ENCODE peak calls at places on chromosomes 1 and 21, in seven cellular contexts. H, M, D, T, S, N and Q are unnamed samples. For H3K36me3, the result is how much of the 10 kb centered on the place peaks cover.

GRCh38 chr1:98203461-98203860 is 282.6 kb upstream of the DPYD start:
- DNase-seq in H (no peak), M (no peak), D (no peak), T (no peak), S (no peak), N (no peak), Q (no peak)

GRCh38 chr1:67618285-67619018 is 66.5 kb upstream of the GADD45A start:
- DNase-seq in H (peak), M (no peak), D (peak), T (peak), S (no peak), N (peak), Q (no peak)

GRCh38 chr1:233281711-233282581 is 13.6 kb downstream of the PCNX2 start:
- DNase-seq in H (no peak), M (no peak), D (no peak), T (no peak), S (no peak), N (no peak), Q (no peak)

GRCh38 chr1:221035680-221036153 is 156.5 kb downstream of the HLX start:
- DNase-seq in H (no peak), M (no peak), D (no peak), T (no peak), S (no peak), N (no peak), Q (peak)

GRCh38 chr1:86416343-86416742 is 7.6 kb upstream of the CLCA2 start:
- DNase-seq in H (no peak), M (no peak), D (no peak), T (no peak), S (no peak), N (no peak), Q (no peak)

GRCh38 chr1:29960156-29960755 is 723.9 kb downstream of the PTPRU start:
- DNase-seq in H (no peak), M (no peak), D (no peak), T (no peak), S (peak), N (no peak), Q (no peak)

GRCh38 chr1:212218911-212219310 is 66.3 kb upstream of the PPP2R5A start:
- DNase-seq in H (no peak), M (no peak), D (no peak), T (no peak), S (no peak), N (no peak), Q (no peak)

GRCh38 chr1:198876371-198876871 is 237.6 kb downstream of the PTPRC start:
- DNase-seq in H (no peak), M (peak), D (no peak), T (no peak), S (no peak), N (no peak), Q (peak)

GRCh38 chr1:12436345-12436658 is 181.7 kb downstream of the DHRS3 start:
- DNase-seq in H (no peak), M (no peak), D (no peak), T (no peak), S (no peak), N (no peak), Q (no peak)

GRCh38 chr1:152047954-152048640 is 11.3 kb upstream of the S100A11 start:
- DNase-seq in H (peak), M (peak), D (peak), T (peak), S (peak), N (peak), Q (peak)

GRCh38 chr1:186865253-186865652 is 36.5 kb downstream of the PLA2G4A start:
- DNase-seq in H (no peak), M (no peak), D (no peak), T (no peak), S (no peak), N (no peak), Q (no peak)

GRCh38 chr21:26918318-26919065 is 48.4 kb downstream of the ADAMTS5 start:
- DNase-seq in H (no peak), M (no peak), D (no peak), T (no peak), S (no peak), N (no peak), Q (no peak)

GRCh38 chr1:58885998-58886397 is 102.2 kb upstream of the JUN start:
- DNase-seq in H (peak), M (no peak), D (peak), T (peak), S (no peak), N (peak), Q (no peak)

GRCh38 chr21:38903578-38904193 is 98.0 kb downstream of the ETS2 start:
- DNase-seq in H (no peak), M (no peak), D (peak), T (no peak), S (no peak), N (no peak), Q (no peak)

GRCh38 chr1:243499248-243499647 is 243.4 kb downstream of the SDCCAG8 start:
- DNase-seq in H (no peak), M (no peak), D (no peak), T (no peak), S (no peak), N (no peak), Q (no peak)

GRCh38 chr1:111743679-111744101 is 4.5 kb upstream of the INKA2 start:
- DNase-seq in H (no peak), M (no peak), D (no peak), T (no peak), S (no peak), N (no peak), Q (no peak)

GRCh38 chr1:54805981-54806381 is 4.9 kb upstream of the TTC22 start:
- DNase-seq in H (no peak), M (no peak), D (no peak), T (no peak), S (peak), N (no peak), Q (no peak)

GRCh38 chr1:197178998-197179397 is 32.5 kb upstream of the ASPM start:
- DNase-seq in H (no peak), M (no peak), D (no peak), T (no peak), S (no peak), N (no peak), Q (no peak)

GRCh38 chr1:174871886-174872285 is 127.9 kb upstream of the CACYBP start:
- DNase-seq in H (no peak), M (no peak), D (no peak), T (no peak), S (no peak), N (no peak), Q (no peak)

GRCh38 chr1:181127898-181128453 is 39.5 kb downstream of the IER5 start:
- DNase-seq in H (no peak), M (no peak), D (no peak), T (no peak), S (no peak), N (no peak), Q (no peak)

GRCh38 chr1:87140831-87141540 is 187.7 kb upstream of the LMO4 start:
- DNase-seq in H (no peak), M (no peak), D (no peak), T (no peak), S (no peak), N (no peak), Q (no peak)

GRCh38 chr1:161502641-161503393 is 2.4 kb upstream of the FCGR2A start:
- DNase-seq in H (no peak), M (no peak), D (no peak), T (no peak), S (no peak), N (no peak), Q (no peak)

GRCh38 chr1:182166321-182166720 is 104.8 kb upstream of the ZNF648 start:
- DNase-seq in H (no peak), M (no peak), D (no peak), T (no peak), S (no peak), N (no peak), Q (no peak)

GRCh38 chr1:66788231-66788939 is 12.7 kb downstream of the INSL5 start:
- DNase-seq in H (no peak), M (no peak), D (no peak), T (no peak), S (no peak), N (no peak), Q (no peak)

GRCh38 chr1:11550664-11551283 is 71.8 kb downstream of the DISP3 start:
- DNase-seq in H (no peak), M (peak), D (no peak), T (peak), S (no peak), N (no peak), Q (no peak)

GRCh38 chr21:33984021-33984481 is 68.4 kb upstream of the ATP5PO start:
- DNase-seq in H (no peak), M (no peak), D (no peak), T (no peak), S (no peak), N (no peak), Q (no peak)

GRCh38 chr1:230517786-230518185 is 91.7 kb upstream of the PGBD5 start:
- DNase-seq in H (no peak), M (no peak), D (no peak), T (no peak), S (no peak), N (no peak), Q (peak)

GRCh38 chr1:235971020-235971419 is 93.9 kb downstream of the NID1 start:
- DNase-seq in H (no peak), M (no peak), D (no peak), T (no peak), S (no peak), N (no peak), Q (no peak)

GRCh38 chr1:15786581-15786980 is 20.9 kb downstream of the UQCRHL start:
- DNase-seq in H (peak), M (no peak), D (peak), T (peak), S (no peak), N (peak), Q (no peak)

GRCh38 chr21:46071082-46071481 is 26.8 kb upstream of the COL6A2 start:
- DNase-seq in H (no peak), M (no peak), D (peak), T (no peak), S (no peak), N (no peak), Q (peak)

GRCh38 chr21:38386967-38387366 is 111.3 kb downstream of the ERG start:
- DNase-seq in H (no peak), M (no peak), D (no peak), T (no peak), S (no peak), N (no peak), Q (no peak)

GRCh38 chr1:38138498-38139233 is 92.1 kb upstream of the POU3F1 start:
- DNase-seq in H (peak), M (no peak), D (peak), T (peak), S (no peak), N (peak), Q (no peak)

GRCh38 chr1:3738943-3739342 is 13.3 kb upstream of the CCDC27 start:
- DNase-seq in H (no peak), M (no peak), D (no peak), T (no peak), S (no peak), N (no peak), Q (no peak)

GRCh38 chr1:58939666-58940370 is 156.0 kb upstream of the JUN start:
- DNase-seq in H (no peak), M (no peak), D (no peak), T (no peak), S (no peak), N (no peak), Q (no peak)

GRCh38 chr21:25955646-25956045 is 214.9 kb downstream of the APP start:
- DNase-seq in H (no peak), M (no peak), D (no peak), T (no peak), S (no peak), N (no peak), Q (no peak)

GRCh38 chr1:110011527-110012041 is 22.8 kb upstream of the STRIP1 start:
- DNase-seq in H (no peak), M (peak), D (no peak), T (peak), S (no peak), N (no peak), Q (peak)

GRCh38 chr1:42947137-42947536 is 11.5 kb downstream of the SLC2A1 start:
- DNase-seq in H (no peak), M (no peak), D (no peak), T (no peak), S (no peak), N (no peak), Q (no peak)
- H3K36me3 ChIP-seq in H (under half), M (under half), D (under half), T (under half), S (under half), N (under half), Q (under half)

DNA sequence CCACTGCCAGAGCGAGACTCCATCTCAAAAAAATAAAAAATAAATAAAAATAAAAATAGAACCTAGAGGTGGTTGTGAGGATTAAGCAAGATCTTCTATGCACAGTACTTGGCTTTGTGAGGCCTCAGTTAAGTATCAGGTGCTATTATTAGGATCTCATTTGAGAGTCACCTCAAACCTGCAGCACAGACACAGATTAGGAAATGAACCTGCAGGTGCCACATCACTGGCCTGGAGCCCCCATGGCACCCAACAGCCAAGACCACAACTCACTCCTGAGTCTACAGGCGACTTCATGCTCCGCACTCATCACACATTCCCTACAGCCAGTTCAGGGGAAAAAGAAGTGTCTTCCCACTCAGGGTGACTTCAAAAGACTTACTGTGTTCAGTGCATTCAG is 176.8 kb downstream of the SLC45A1 start:
- DNase-seq in H (no peak), M (no peak), D (no peak), T (no peak), S (no peak), N (no peak), Q (no peak)
- H3K36me3 ChIP-seq in H (under half), M (under half), D (under half), T (under half), S (under half), N (under half), Q (under half)

DNA sequence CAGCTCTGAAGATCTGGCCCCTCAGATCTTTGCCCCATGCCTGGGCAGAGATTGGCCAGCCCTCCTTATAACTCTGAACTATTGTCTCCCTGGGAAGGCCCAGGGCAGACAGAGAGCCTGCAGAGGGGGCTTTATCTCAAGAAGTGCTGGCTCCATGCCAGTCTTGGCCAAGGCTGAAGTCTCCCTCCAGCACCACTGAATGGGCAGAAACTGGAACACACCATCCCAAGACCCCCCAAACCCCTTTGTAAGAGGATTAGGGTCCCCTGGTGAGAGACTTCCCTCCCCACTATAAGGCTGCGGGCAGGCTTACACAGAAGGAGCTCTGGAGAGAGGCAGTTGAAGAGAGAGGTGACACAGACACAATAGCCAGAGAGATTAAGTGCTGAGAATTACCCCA is 97.1 kb downstream of the NAV1 start:
- DNase-seq in H (no peak), M (no peak), D (no peak), T (no peak), S (no peak), N (no peak), Q (peak)
- H3K36me3 ChIP-seq in H (under half), M (under half), D (under half), T (under half), S (under half), N (under half), Q (under half)

DNA sequence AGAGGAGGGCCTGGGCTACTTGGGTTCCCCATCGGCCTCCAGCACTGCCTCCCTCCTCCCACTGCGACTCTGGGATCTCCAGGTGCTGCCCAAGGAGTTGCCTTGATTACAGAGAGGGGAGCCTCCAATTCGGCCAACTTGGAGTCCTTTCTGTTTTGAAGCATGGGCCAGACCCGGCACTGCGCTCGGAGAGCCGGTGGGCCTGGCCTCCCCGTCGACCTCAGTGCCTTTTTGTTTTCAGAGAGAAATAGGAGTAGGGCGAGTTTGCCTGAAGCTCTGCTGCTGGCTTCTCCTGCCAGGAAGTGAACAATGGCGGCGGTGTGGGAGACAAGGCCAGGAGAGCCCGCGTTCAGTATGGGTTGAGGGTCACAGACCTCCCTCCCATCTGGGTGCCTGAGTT is 24.4 kb downstream of the EIF2D start:
- DNase-seq in H (no peak), M (no peak), D (no peak), T (no peak), S (no peak), N (no peak), Q (no peak)
- H3K36me3 ChIP-seq in H (under half), M (under half), D (under half), T (under half), S (half or more), N (under half), Q (under half)

GRCh38 chr1:178918955-178919354 is 48.1 kb upstream of the ANGPTL1 start:
- DNase-seq in H (no peak), M (no peak), D (no peak), T (no peak), S (no peak), N (no peak), Q (no peak)
- H3K36me3 ChIP-seq in H (under half), M (under half), D (under half), T (under half), S (under half), N (under half), Q (under half)

GRCh38 chr1:32810358-32810757 is 6.8 kb downstream of the YARS1 start:
- DNase-seq in H (no peak), M (no peak), D (no peak), T (no peak), S (no peak), N (no peak), Q (no peak)

GRCh38 chr1:32811265-32811664 is 5.9 kb downstream of the YARS1 start:
- DNase-seq in H (no peak), M (no peak), D (no peak), T (no peak), S (no peak), N (no peak), Q (no peak)

GRCh38 chr1:32813941-32814739 is 3.0 kb downstream of the YARS1 start:
- DNase-seq in H (no peak), M (no peak), D (no peak), T (no peak), S (no peak), N (no peak), Q (no peak)

GRCh38 chr1:32808580-32808979 is 8.6 kb downstream of the YARS1 start:
- DNase-seq in H (no peak), M (no peak), D (no peak), T (no peak), S (no peak), N (no peak), Q (no peak)

GRCh38 chr1:32811917-32812316 is 5.2 kb downstream of the YARS1 start:
- DNase-seq in H (no peak), M (no peak), D (no peak), T (no peak), S (no peak), N (no peak), Q (no peak)
- H3K36me3 ChIP-seq in H (under half), M (half or more), D (under half), T (under half), S (under half), N (under half), Q (under half)